ENCODE peak calls at places on chromosomes 7 and 10, in nine cellular contexts. H is CD4-positive, CD25-positive, alpha-beta regulatory T cell; Q is skeletal muscle cell; R is PC-3; D is adrenal gland; J is GM23248; I is tibial artery; P is CD8-positive, alpha-beta memory T cell; A is fibroblast of pulmonary artery. S is an unnamed sample.

GRCh38 chr7:135704074-135704473 is 23.9 kb downstream of the SLC13A4 start:
- DNase-seq in A (no peak), R (no peak), D (no peak), I (no peak), Q (no peak), P (no peak), J (no peak), H (peak), S (no peak)

GRCh38 chr7:30146127-30146612 is 11.4 kb downstream of the MTURN start:
- DNase-seq in D (no peak), Q (no peak), J (no peak), A (peak), H (no peak), P (no peak), R (no peak), I (no peak), S (no peak)

GRCh38 chr10:30639946-30640786 is 10.6 kb upstream of the LYZL2 start:
- DNase-seq in A (peak), H (peak), Q (peak), D (no peak), I (no peak), P (peak), R (peak), J (peak), S (peak)

GRCh38 chr10:82811621-82812020 is 936.6 kb downstream of the NRG3 start:
- DNase-seq in D (no peak), A (peak), I (no peak), P (no peak), J (peak), R (no peak), H (no peak), Q (no peak), S (peak)

GRCh38 chr10:62560207-62560819 is 186.1 kb downstream of the ZNF365 start:
- DNase-seq in A (peak), I (peak), R (peak), D (no peak), Q (peak), P (no peak), J (peak), H (no peak), S (peak)

GRCh38 chr10:61020420-61021158 is 76.6 kb upstream of the RHOBTB1 start:
- DNase-seq in Q (no peak), H (no peak), A (no peak), I (no peak), P (no peak), D (no peak), J (no peak), R (no peak), S (no peak)

GRCh38 chr10:8245131-8246117 is 190.9 kb downstream of the GATA3 start:
- DNase-seq in I (no peak), A (peak), J (no peak), P (peak), D (no peak), Q (no peak), R (no peak), H (peak), S (no peak)

GRCh38 chr10:124129471-124129870 is 36.1 kb upstream of the CHST15 start:
- DNase-seq in R (no peak), D (peak), J (no peak), P (no peak), H (no peak), A (no peak), Q (no peak), I (no peak), S (no peak)

GRCh38 chr10:44628921-44629320 is 244.0 kb upstream of the CXCL12 start:
- DNase-seq in A (peak), I (no peak), P (no peak), H (no peak), D (no peak), Q (peak), J (peak), R (peak), S (peak)

GRCh38 chr10:124290095-124290795 is 128.5 kb downstream of the OAT start:
- DNase-seq in I (peak), H (peak), Q (peak), P (no peak), D (peak), R (no peak), J (no peak), A (peak), S (no peak)

GRCh38 chr10:133225707-133226191 is 4.3 kb upstream of the UTF1 start:
- DNase-seq in D (no peak), H (peak), Q (no peak), R (no peak), P (no peak), I (no peak), A (no peak), J (no peak), S (no peak)

GRCh38 chr10:98194633-98195032 is 60.2 kb downstream of the R3HCC1L start:
- DNase-seq in H (no peak), D (no peak), P (no peak), I (no peak), Q (no peak), J (no peak), R (no peak), A (no peak), S (no peak)

GRCh38 chr10:75179657-75180177 is 30.9 kb upstream of the VDAC2 start:
- DNase-seq in P (no peak), H (no peak), J (no peak), Q (no peak), A (no peak), R (no peak), D (no peak), I (no peak), S (peak)

GRCh38 chr10:4546500-4546899 is 279.5 kb upstream of the AKR1E2 start:
- DNase-seq in D (no peak), J (peak), Q (peak), I (no peak), H (peak), R (peak), A (no peak), P (no peak), S (peak)
- H3K4me3 ChIP-seq in D (no peak), J (no peak), Q (no peak), I (no peak), H (no peak), R (no peak), A (no peak), P (no peak), S (no peak)

GRCh38 chr10:43591303-43591904 is 14.8 kb upstream of the ZNF485 start:
- DNase-seq in A (no peak), R (no peak), J (no peak), P (no peak), H (no peak), Q (no peak), D (no peak), I (no peak), S (no peak)

GRCh38 chr10:43598447-43598846 is 7.8 kb upstream of the ZNF485 start:
- DNase-seq in A (peak), D (peak), I (no peak), J (peak), Q (no peak), P (no peak), R (no peak), H (no peak), S (peak)

GRCh38 chr10:43595739-43596298 is 10.4 kb upstream of the ZNF485 start:
- DNase-seq in R (no peak), P (no peak), D (no peak), A (no peak), H (peak), Q (no peak), I (no peak), J (peak), S (no peak)

GRCh38 chr10:43596546-43596945 is 9.7 kb upstream of the ZNF485 start:
- DNase-seq in J (no peak), I (no peak), Q (no peak), A (no peak), D (no peak), H (no peak), R (no peak), P (no peak), S (no peak)

GRCh38 chr10:43594944-43595589 is 11.2 kb upstream of the ZNF485 start:
- DNase-seq in H (peak), J (peak), I (no peak), P (peak), A (peak), Q (no peak), R (peak), D (peak), S (peak)
- H3K4me3 ChIP-seq in H (peak), J (peak), I (no peak), P (peak), A (peak), Q (no peak), R (peak), D (peak), S (peak)

GRCh38 chr10:115209133-115209532 is 116.0 kb downstream of the ATRNL1 start:
- DNase-seq in I (no peak), R (no peak), J (no peak), Q (no peak), D (no peak), H (no peak), P (no peak), A (no peak), S (no peak)
- H3K4me3 ChIP-seq in I (no peak), R (no peak), J (no peak), Q (no peak), D (no peak), H (no peak), P (no peak), A (no peak), S (no peak)

GRCh38 chr10:70164179-70164578 is 6.1 kb downstream of the SAR1A start:
- DNase-seq in Q (no peak), I (no peak), J (no peak), H (peak), P (no peak), R (no peak), A (no peak), D (no peak), S (no peak)
- H3K4me3 ChIP-seq in Q (no peak), I (no peak), J (no peak), H (peak), P (no peak), R (no peak), A (no peak), D (no peak), S (no peak)

DNA sequence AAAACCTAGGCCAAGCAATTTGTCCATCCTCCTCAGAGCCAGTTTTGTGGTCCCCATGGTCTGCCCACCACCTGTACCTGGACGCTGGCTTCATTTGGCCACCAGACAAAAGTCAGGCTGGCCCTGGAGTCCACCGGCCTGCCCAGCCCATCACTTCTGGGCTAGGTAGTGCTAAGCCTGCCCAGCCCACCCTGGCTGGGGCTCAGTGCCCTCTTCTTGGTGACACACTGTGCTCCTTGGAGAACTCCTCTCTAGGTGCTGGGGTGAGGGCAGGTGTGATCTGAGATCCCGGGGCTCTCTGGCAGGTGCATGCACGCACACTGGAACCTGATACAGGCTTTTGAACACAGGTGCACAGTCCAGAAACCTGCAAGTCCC is 1.1 kb downstream of the AIFM2 start:
- DNase-seq in R (no peak), Q (no peak), H (no peak), P (no peak), J (no peak), I (no peak), A (no peak), D (no peak), S (no peak)
- H3K4me3 ChIP-seq in R (peak), Q (no peak), H (peak), P (peak), J (peak), I (peak), A (peak), D (peak), S (peak)

GRCh38 chr10:13589316-13589715 is 2.6 kb downstream of the PRPF18 start:
- DNase-seq in Q (no peak), I (no peak), R (no peak), P (no peak), D (no peak), J (peak), H (peak), A (no peak), S (no peak)
- H3K4me3 ChIP-seq in Q (no peak), I (no peak), R (no peak), P (no peak), D (no peak), J (no peak), H (no peak), A (no peak), S (no peak)

DNA sequence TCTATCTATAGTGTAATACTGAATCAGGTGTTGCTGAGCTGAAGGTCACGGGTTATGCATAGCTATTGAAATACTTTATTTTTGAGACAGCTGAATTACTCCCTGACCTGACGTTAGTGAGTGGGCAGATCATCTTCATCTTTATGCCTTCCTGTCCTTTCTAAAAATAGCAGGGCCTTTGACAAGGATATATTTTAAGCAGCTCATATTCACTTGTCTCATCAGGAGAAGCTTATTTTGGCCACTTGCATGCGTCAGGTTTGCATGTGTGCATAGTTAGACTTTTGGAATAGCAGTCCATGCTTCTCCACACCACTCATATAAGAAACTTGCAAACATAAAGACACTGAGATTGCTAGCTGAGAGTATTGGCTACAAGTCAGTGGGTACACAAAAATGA is 63.5 kb upstream of the DKK1 start:
- DNase-seq in R (no peak), Q (no peak), A (no peak), H (no peak), I (no peak), J (no peak), D (no peak), P (no peak), S (no peak)
- H3K4me3 ChIP-seq in R (no peak), Q (no peak), A (no peak), H (no peak), I (no peak), J (no peak), D (no peak), P (no peak), S (no peak)

DNA sequence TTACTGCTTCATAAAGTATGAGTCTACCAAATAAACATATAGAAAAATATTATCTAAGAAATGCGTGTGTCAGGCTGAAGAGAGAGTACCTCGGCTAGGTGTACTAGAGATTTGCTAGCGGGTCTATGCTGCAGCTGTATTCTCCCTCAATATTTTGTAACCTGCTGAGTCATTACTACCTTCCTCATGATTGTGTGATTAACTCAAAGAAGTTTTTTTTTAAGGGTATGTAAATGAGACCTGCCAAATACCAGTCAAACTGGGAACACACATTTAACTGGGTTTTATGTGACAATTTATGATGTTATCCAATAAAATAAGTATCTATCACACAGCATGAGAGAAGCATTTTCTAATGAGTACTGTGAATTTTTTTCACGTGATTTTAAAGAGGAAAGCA is 180.4 kb downstream of the RNF133 start:
- DNase-seq in P (no peak), R (peak), A (no peak), D (no peak), H (no peak), Q (no peak), I (no peak), J (no peak), S (no peak)
- H3K4me3 ChIP-seq in P (no peak), R (no peak), A (no peak), D (no peak), H (no peak), Q (no peak), I (no peak), J (no peak), S (no peak)

GRCh38 chr10:114025610-114026130 is 18.0 kb upstream of the ADRB1 start:
- DNase-seq in R (no peak), Q (no peak), J (no peak), A (no peak), P (no peak), D (no peak), H (no peak), I (no peak), S (no peak)
- H3K4me3 ChIP-seq in R (no peak), Q (no peak), J (no peak), A (no peak), P (no peak), D (no peak), H (no peak), I (no peak), S (no peak)